ENCODE peak calls at places on chromosomes 6 and 20, in five cellular contexts. One of them, this sample, is unnamed.

GRCh38 chr20:52801628-52802006 is 170.5 kb upstream of the TSHZ2 start:
- DNase-seq in cardiac septum: no peak
- DNase-seq in EH: no peak
- DNase-seq in breast epithelium: no peak
- DNase-seq in COR-L47: no peak
- DNase-seq in this sample: no peak

GRCh38 chr20:19838495-19838894 is 80.4 kb downstream of the RIN2 start:
- DNase-seq in EH: no peak
- DNase-seq in COR-L47: no peak
- DNase-seq in breast epithelium: no peak
- DNase-seq in cardiac septum: no peak
- DNase-seq in this sample: no peak

GRCh38 chr6:56724455-56724854 is 81.8 kb upstream of the DST start:
- DNase-seq in cardiac septum: no peak
- DNase-seq in breast epithelium: no peak
- DNase-seq in EH: peak
- DNase-seq in COR-L47: no peak
- DNase-seq in this sample: no peak

GRCh38 chr6:14499804-14500203 is 382.2 kb downstream of the CD83 start:
- DNase-seq in cardiac septum: no peak
- DNase-seq in breast epithelium: no peak
- DNase-seq in EH: peak
- DNase-seq in COR-L47: no peak
- DNase-seq in this sample: no peak

GRCh38 chr20:50508171-50508761 is 1.9 kb upstream of the PTPN1 start:
- DNase-seq in cardiac septum: no peak
- DNase-seq in EH: peak
- DNase-seq in breast epithelium: no peak
- DNase-seq in COR-L47: no peak
- DNase-seq in this sample: no peak

GRCh38 chr6:48766349-48766748 is 655.4 kb upstream of the PTCHD4 start:
- DNase-seq in cardiac septum: no peak
- DNase-seq in breast epithelium: no peak
- DNase-seq in EH: peak
- DNase-seq in COR-L47: no peak
- DNase-seq in this sample: no peak

GRCh38 chr6:1756472-1757129 is 146.9 kb downstream of the FOXC1 start:
- DNase-seq in cardiac septum: no peak
- DNase-seq in COR-L47: peak
- DNase-seq in EH: no peak
- DNase-seq in breast epithelium: no peak
- DNase-seq in this sample: no peak

GRCh38 chr6:113939825-113940224 is 31.1 kb downstream of the HDAC2 start:
- DNase-seq in cardiac septum: no peak
- DNase-seq in COR-L47: no peak
- DNase-seq in breast epithelium: no peak
- DNase-seq in EH: no peak
- DNase-seq in this sample: no peak

GRCh38 chr20:35637266-35637665 is 21.6 kb downstream of the SPAG4 start:
- DNase-seq in cardiac septum: peak
- DNase-seq in breast epithelium: no peak
- DNase-seq in COR-L47: no peak
- DNase-seq in EH: no peak
- DNase-seq in this sample: no peak

GRCh38 chr6:14211596-14211961 is 94.0 kb downstream of the CD83 start:
- DNase-seq in cardiac septum: peak
- DNase-seq in EH: no peak
- DNase-seq in breast epithelium: no peak
- DNase-seq in COR-L47: no peak
- DNase-seq in this sample: no peak

GRCh38 chr20:44435630-44436335 is 39.9 kb upstream of the TTPAL start:
- DNase-seq in breast epithelium: no peak
- DNase-seq in COR-L47: no peak
- DNase-seq in cardiac septum: no peak
- DNase-seq in EH: no peak
- DNase-seq in this sample: no peak

GRCh38 chr6:11277275-11278206 is 45.1 kb upstream of the NEDD9 start:
- DNase-seq in COR-L47: no peak
- DNase-seq in EH: peak
- DNase-seq in cardiac septum: no peak
- DNase-seq in breast epithelium: no peak
- DNase-seq in this sample: peak

GRCh38 chr6:158353851-158354508 is 41.7 kb downstream of the TULP4 start:
- DNase-seq in COR-L47: no peak
- DNase-seq in cardiac septum: no peak
- DNase-seq in breast epithelium: no peak
- DNase-seq in EH: peak
- DNase-seq in this sample: no peak

GRCh38 chr20:33407251-33407650 is 5.9 kb upstream of the CDK5RAP1 start:
- DNase-seq in breast epithelium: no peak
- DNase-seq in cardiac septum: no peak
- DNase-seq in COR-L47: no peak
- DNase-seq in EH: peak
- DNase-seq in this sample: no peak

GRCh38 chr6:148842631-148843030 is 95.8 kb downstream of the UST start:
- DNase-seq in COR-L47: no peak
- DNase-seq in EH: no peak
- DNase-seq in breast epithelium: no peak
- DNase-seq in cardiac septum: no peak
- DNase-seq in this sample: no peak

GRCh38 chr20:58868795-58869194 is 16.3 kb downstream of the GNAS start:
- DNase-seq in COR-L47: no peak
- DNase-seq in cardiac septum: no peak
- DNase-seq in EH: no peak
- DNase-seq in breast epithelium: no peak
- DNase-seq in this sample: no peak

GRCh38 chr20:59648720-59649119 is 44.4 kb downstream of the PHACTR3 start:
- DNase-seq in COR-L47: no peak
- DNase-seq in breast epithelium: no peak
- DNase-seq in cardiac septum: no peak
- DNase-seq in EH: no peak
- DNase-seq in this sample: no peak

GRCh38 chr6:24949020-24949569 is 13.3 kb upstream of the RIPOR2 start:
- DNase-seq in cardiac septum: no peak
- DNase-seq in breast epithelium: no peak
- DNase-seq in COR-L47: no peak
- DNase-seq in EH: no peak
- DNase-seq in this sample: peak

GRCh38 chr20:7742479-7742878 is 197.8 kb downstream of the HAO1 start:
- DNase-seq in EH: no peak
- DNase-seq in COR-L47: peak
- DNase-seq in breast epithelium: no peak
- DNase-seq in cardiac septum: no peak
- DNase-seq in this sample: no peak

GRCh38 chr6:47633141-47633540 is 65.2 kb upstream of the ADGRF4 start:
- DNase-seq in breast epithelium: no peak
- DNase-seq in COR-L47: peak
- DNase-seq in EH: peak
- DNase-seq in cardiac septum: no peak
- DNase-seq in this sample: no peak

GRCh38 chr20:6533828-6534388 is 233.6 kb upstream of the BMP2 start:
- DNase-seq in cardiac septum: no peak
- DNase-seq in EH: peak
- DNase-seq in COR-L47: no peak
- DNase-seq in breast epithelium: no peak
- DNase-seq in this sample: no peak

GRCh38 chr6:1311400-1312192 is at the start of gene FOXQ1:
- DNase-seq in cardiac septum: no peak
- DNase-seq in breast epithelium: no peak
- DNase-seq in EH: no peak
- DNase-seq in COR-L47: no peak
- DNase-seq in this sample: no peak

This sample was measured in T-helper 1 cell.